ENCODE peak calls at places on chromosomes 13 and 19, in eight cellular contexts. D, G, V, I, A, J, Q and O are unnamed samples.

GRCh38 chr13:98496239-98496668 is 80.7 kb downstream of the STK24 start:
- DNase-seq in G (no peak), J (no peak), V (peak; percentile 45), A (no peak), I (no peak), Q (no peak), D (no peak), O (no peak)

GRCh38 chr19:19274716-19275115 is 1.6 kb upstream of the TM6SF2 start:
- DNase-seq in Q (no peak), G (no peak), D (no peak), V (peak; percentile 15), A (no peak), I (no peak), J (no peak), O (no peak)

GRCh38 chr19:53076984-53077383 is 26.2 kb downstream of the ZNF160 start:
- DNase-seq in J (peak; percentile 31), G (no peak), D (no peak), V (peak; percentile 18), A (peak; percentile 63), Q (no peak), I (peak; percentile 81), O (no peak)

GRCh38 chr19:1206733-1207301 is 1.2 kb downstream of the STK11 start:
- DNase-seq in Q (no peak), D (no peak), G (no peak), A (no peak), V (peak; percentile 41), I (peak; percentile 24), J (no peak), O (no peak)

GRCh38 chr13:35552172-35552844 is 75.8 kb upstream of the MAB21L1 start:
- DNase-seq in A (no peak), D (no peak), V (no peak), Q (no peak), G (peak; percentile 76), J (no peak), I (no peak), O (peak; percentile 35)

GRCh38 chr13:101343128-101343787 is 73.0 kb downstream of the NALCN start:
- DNase-seq in Q (no peak), D (no peak), J (no peak), A (no peak), V (no peak), I (no peak), G (no peak), O (no peak)

GRCh38 chr13:44075113-44075512 is 195.4 kb downstream of the LACC1 start:
- DNase-seq in D (no peak), Q (no peak), A (no peak), G (no peak), I (no peak), V (no peak), J (no peak), O (no peak)

GRCh38 chr13:31160857-31161582 is 684 bp downstream of the HSPH1 start:
- DNase-seq in I (peak; percentile 86), A (peak; percentile 48), G (peak; percentile 65), J (peak; percentile 45), V (peak; percentile 70), Q (peak; percentile 37), D (peak; percentile 60), O (peak; percentile 39)

GRCh38 chr19:3075605-3076431 is 13.5 kb upstream of the TLE5 start:
- DNase-seq in D (peak; percentile 74), I (peak; percentile 61), Q (peak; percentile 75), G (peak; percentile 38), V (peak; percentile 75), J (peak; percentile 76), A (peak; percentile 51), O (peak; percentile 60)

GRCh38 chr13:53631511-53631910 is 602.9 kb downstream of the OLFM4 start:
- DNase-seq in Q (no peak), V (no peak), G (no peak), A (no peak), J (no peak), D (no peak), I (no peak), O (no peak)

GRCh38 chr13:47119568-47120080 is 222.8 kb upstream of the HTR2A start:
- DNase-seq in V (no peak), D (no peak), Q (no peak), A (no peak), J (no peak), I (no peak), G (no peak), O (no peak)

GRCh38 chr19:32611161-32611560 is 30.2 kb downstream of the PDCD5 start:
- DNase-seq in I (no peak), J (no peak), A (no peak), D (no peak), Q (no peak), V (no peak), G (no peak), O (no peak)

GRCh38 chr19:38417146-38417543 is 8.9 kb downstream of the RASGRP4 start:
- DNase-seq in A (no peak), I (no peak), J (no peak), G (no peak), Q (no peak), V (no peak), D (no peak), O (no peak)

GRCh38 chr19:10887616-10888367 is 16.4 kb downstream of the CARM1 start:
- DNase-seq in J (no peak), D (no peak), Q (no peak), A (no peak), V (no peak), G (no peak), I (peak; percentile 45), O (no peak)

GRCh38 chr19:42465827-42466280 is 23.1 kb upstream of the CXCL17 start:
- DNase-seq in Q (no peak), I (no peak), V (no peak), D (no peak), A (no peak), G (no peak), J (no peak), O (no peak)

GRCh38 chr19:5460748-5461147 is 5.5 kb downstream of the ZNRF4 start:
- DNase-seq in D (no peak), Q (no peak), J (no peak), I (no peak), V (no peak), A (no peak), G (no peak), O (no peak)

GRCh38 chr13:73168226-73168992 is 109.6 kb downstream of the KLF5 start:
- DNase-seq in V (no peak), I (no peak), Q (no peak), A (no peak), J (no peak), G (peak; percentile 79), D (no peak), O (no peak)

GRCh38 chr13:32045963-32046785 is 14.6 kb downstream of the FRY start:
- DNase-seq in D (no peak), V (no peak), J (no peak), I (no peak), A (no peak), Q (no peak), G (peak; percentile 17), O (no peak)

DNA sequence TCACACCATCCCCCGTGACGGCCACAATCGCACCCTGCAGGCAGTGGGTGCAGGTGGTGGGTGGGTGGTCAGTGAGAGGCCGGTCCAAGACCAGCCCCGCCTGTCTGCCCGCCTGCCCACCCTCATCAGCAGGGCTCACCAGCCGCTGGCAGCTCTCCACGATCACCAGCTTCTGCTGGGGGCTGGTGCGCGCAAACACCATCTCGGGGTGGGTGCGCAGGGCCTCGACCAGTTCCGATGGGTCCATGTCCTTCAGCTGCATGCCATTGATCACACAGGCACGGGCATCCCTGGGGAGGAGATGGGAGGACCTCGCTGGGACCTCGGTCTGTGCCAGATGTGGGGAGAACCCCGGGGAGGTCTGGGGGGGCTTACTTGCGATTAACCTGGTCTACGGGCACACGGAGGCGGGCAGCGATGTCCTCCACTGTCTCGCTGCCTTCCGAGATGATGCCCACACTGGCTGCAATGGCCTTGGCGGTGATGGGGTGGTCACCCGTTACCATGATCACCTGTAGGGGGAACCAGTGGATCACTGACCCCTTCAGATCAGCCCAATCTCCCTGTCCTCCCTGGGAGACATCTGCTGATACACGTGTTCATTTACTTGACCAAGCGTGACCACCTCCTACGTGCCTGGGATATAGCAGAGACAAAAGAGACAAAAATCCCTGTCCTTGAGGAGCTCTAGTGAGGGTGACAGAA is 8.0 kb downstream of the ATP4A start:
- DNase-seq in I (peak; percentile 23), J (no peak), Q (no peak), A (no peak), V (no peak), G (peak; percentile 12), D (no peak), O (no peak)
- TF ChIP-seq CTCF in I (no peak), J (no peak), Q (no peak), A (no peak), V (no peak), G (peak; percentile 16), D (no peak), O (peak; percentile 18)

GRCh38 chr13:80877944-80878241 is 537.0 kb upstream of the SPRY2 start:
- DNase-seq in V (no peak), Q (no peak), I (no peak), J (no peak), G (no peak), A (no peak), D (no peak), O (no peak)
- H3K27ac ChIP-seq in V (no peak overlapping the region), Q (no peak overlapping the region), I (no peak overlapping the region), J (no peak overlapping the region), G (no peak overlapping the region), A (no peak overlapping the region), D (no peak overlapping the region), O (no peak overlapping the region)

DNA sequence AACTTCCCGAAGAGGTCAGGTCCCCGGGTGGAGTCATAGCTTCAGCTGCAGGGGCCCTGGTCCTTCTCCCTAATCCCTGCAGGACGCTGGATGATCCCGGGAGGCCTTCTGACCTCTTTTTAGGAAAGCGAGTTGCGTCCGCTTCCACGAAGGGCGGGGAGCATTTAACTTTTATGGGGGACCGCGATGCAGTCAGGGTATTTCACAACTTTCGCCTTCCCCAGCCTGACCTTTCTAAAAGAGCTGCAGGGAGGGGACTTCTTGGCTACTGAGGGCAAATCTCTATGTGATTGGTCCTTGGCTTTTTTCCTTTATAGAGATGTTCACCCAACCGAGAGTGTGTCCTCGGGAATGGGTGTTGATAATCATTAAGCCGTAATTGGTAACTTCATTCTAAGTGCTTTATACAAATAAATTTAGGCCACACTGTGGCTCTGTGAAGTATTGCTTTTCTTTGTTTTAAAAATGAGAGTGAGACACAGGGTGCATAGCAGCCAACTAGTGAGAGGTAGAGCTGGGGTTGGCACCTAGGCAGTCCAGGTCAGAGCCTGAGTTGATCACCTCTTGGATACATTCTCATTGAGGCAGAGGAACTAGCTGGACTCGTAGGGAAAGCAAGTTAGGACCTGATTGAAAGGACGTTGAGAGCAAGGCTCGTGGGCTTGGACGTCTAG is 841 bp downstream of the ZNF230 start:
- DNase-seq in I (peak; percentile 10), G (peak; percentile 18), V (peak; percentile 8), D (no peak), A (no peak), J (no peak), Q (no peak), O (peak; percentile 19)
- TF ChIP-seq CTCF in I (no peak), G (no peak), V (no peak), D (no peak), A (no peak), J (no peak), Q (no peak), O (no peak)

DNA sequence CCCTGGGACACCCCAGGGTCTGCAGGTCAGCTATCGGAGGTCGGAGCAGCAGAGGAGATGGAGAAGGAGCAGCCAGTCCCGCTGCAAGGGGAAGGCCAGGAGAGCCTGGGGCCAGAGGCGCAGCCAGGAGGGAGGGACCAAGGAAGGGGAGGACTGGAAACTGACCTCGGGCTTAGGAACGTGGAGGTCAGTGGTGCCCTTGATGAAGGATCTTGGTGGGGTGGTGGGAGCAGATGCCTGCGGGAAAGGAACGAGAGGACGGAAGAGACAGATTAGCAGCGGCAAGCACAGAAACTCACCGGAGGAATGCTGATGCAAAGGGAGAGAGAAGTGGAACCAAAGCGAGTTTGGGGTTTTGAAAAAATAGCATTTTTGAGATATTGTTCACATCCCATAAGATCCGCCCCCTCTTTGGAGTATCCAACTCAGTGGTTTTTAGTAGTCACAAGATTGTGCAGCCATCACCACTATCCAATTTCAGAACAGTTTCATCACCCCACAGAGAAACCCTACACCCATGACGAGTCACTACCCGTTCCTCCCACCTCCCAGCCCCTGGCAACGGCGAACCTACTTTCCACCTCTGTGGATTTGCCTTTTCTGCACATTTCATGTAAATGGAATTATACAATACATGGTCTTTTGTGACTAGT is 22.1 kb downstream of the PLEKHF1 start:
- DNase-seq in Q (no peak), V (no peak), A (no peak), G (peak; percentile 78), J (no peak), D (no peak), I (no peak), O (peak; percentile 37)
- H3K27ac ChIP-seq in Q (no peak overlapping the region), V (peak overlapping the region; percentile 24), A (no peak overlapping the region), G (no peak overlapping the region), J (no peak overlapping the region), D (no peak overlapping the region), I (no peak overlapping the region), O (peak overlapping the region; percentile 67)